ENCODE peak calls at places on chromosomes 1 and 21, in six cellular contexts. U is stimulated activated naive CD8-positive, alpha-beta T cell treated with anti-CD3 and anti-CD28 coated beads, Interleukin-15, Interleukin-2, amounts not matched to agents 100 U/mL and 50 U/mL, for 24 hours; P is AG09319; O is RWPE1; T is bronchial epithelial cell; I is nephron progenitor cell. J is an unnamed sample.

GRCh38 chr1:220889333-220889732 is 10.1 kb downstream of the HLX start:
- DNase-seq in I (no peak), P (no peak), T (no peak), O (no peak), U (no peak), J (no peak)

GRCh38 chr1:151472852-151473731 is 13.8 kb upstream of the POGZ start:
- DNase-seq in O (no peak), I (peak), U (peak), P (no peak), T (peak), J (no peak)

GRCh38 chr1:2128189-2128901 is 66.2 kb downstream of the FAAP20 start:
- DNase-seq in P (no peak), O (no peak), I (no peak), T (no peak), U (no peak), J (no peak)

GRCh38 chr1:41496080-41497055 is 11.9 kb upstream of the EDN2 start:
- DNase-seq in U (peak), O (peak), P (peak), I (peak), T (peak), J (no peak)

GRCh38 chr1:56439610-56440264 is 139.6 kb downstream of the PLPP3 start:
- DNase-seq in O (no peak), T (no peak), P (no peak), U (no peak), I (no peak), J (no peak)

GRCh38 chr1:30641557-30642353 is 81.6 kb downstream of the MATN1 start:
- DNase-seq in T (no peak), P (no peak), U (no peak), O (no peak), I (no peak), J (no peak)

GRCh38 chr1:3504151-3504822 is 49.8 kb downstream of the ARHGEF16 start:
- DNase-seq in U (no peak), O (peak), P (peak), T (peak), I (no peak), J (no peak)

GRCh38 chr1:192311281-192311680 is 5.5 kb upstream of the RGS21 start:
- DNase-seq in T (peak), O (peak), U (no peak), I (no peak), P (no peak), J (no peak)

GRCh38 chr1:41414716-41415306 is 53.6 kb downstream of the FOXO6 start:
- DNase-seq in O (no peak), U (no peak), I (peak), T (no peak), P (no peak), J (no peak)

GRCh38 chr1:225866061-225866844 is 15.9 kb downstream of the TMEM63A start:
- DNase-seq in I (no peak), T (peak), P (no peak), U (peak), O (no peak), J (no peak)

GRCh38 chr1:115215703-115216521 is 122.1 kb downstream of the NGF start:
- DNase-seq in I (no peak), T (peak), O (no peak), U (no peak), P (no peak), J (no peak)

GRCh38 chr1:241639653-241640148 is 468 bp downstream of the CHML start:
- DNase-seq in U (peak), P (no peak), I (peak), O (no peak), T (peak), J (no peak)

GRCh38 chr1:56516539-56517252 is 62.7 kb downstream of the PLPP3 start:
- DNase-seq in U (no peak), T (peak), O (peak), I (no peak), P (no peak), J (peak)

GRCh38 chr1:244599937-244600350 is 53.0 kb upstream of the DESI2 start:
- DNase-seq in T (peak), U (peak), I (no peak), O (peak), P (peak), J (peak)

GRCh38 chr1:182622795-182623528 is 18.8 kb upstream of the RGS16 start:
- DNase-seq in O (no peak), P (no peak), T (no peak), U (no peak), I (no peak), J (no peak)

GRCh38 chr1:72845342-72845741 is 563.0 kb upstream of the NEGR1 start:
- DNase-seq in T (no peak), O (no peak), U (no peak), I (no peak), P (no peak), J (no peak)

GRCh38 chr1:209387271-209387968 is 196.1 kb upstream of the CAMK1G start:
- DNase-seq in I (no peak), O (peak), U (no peak), P (no peak), T (peak), J (peak)

GRCh38 chr21:42496839-42497202 is 797 bp upstream of the RSPH1 start:
- DNase-seq in U (no peak), P (no peak), T (no peak), I (no peak), O (no peak), J (no peak)

GRCh38 chr1:231183875-231184590 is 22.2 kb downstream of the TRIM67 start:
- DNase-seq in I (no peak), T (no peak), P (no peak), U (no peak), O (no peak), J (no peak)

GRCh38 chr1:17922833-17923232 is 167.7 kb downstream of the ACTL8 start:
- DNase-seq in T (no peak), P (no peak), I (peak), U (peak), O (peak), J (no peak)

GRCh38 chr1:162976628-162977027 is 92.5 kb upstream of the RGS4 start:
- DNase-seq in O (no peak), I (no peak), P (no peak), T (peak), U (no peak), J (peak)

GRCh38 chr1:201501812-201502510 is 5.0 kb downstream of the CSRP1 start:
- DNase-seq in U (no peak), O (no peak), I (peak), T (no peak), P (no peak), J (no peak)

GRCh38 chr1:16236091-16236494 is 890 bp downstream of the CPLANE2 start:
- DNase-seq in T (peak), U (peak), I (no peak), P (no peak), O (peak), J (no peak)

GRCh38 chr1:59432531-59433439 is 135.9 kb downstream of the FGGY start:
- DNase-seq in O (no peak), T (no peak), P (no peak), I (no peak), U (peak), J (no peak)

GRCh38 chr1:231731262-231731661 is 104.7 kb downstream of the DISC1 start:
- DNase-seq in P (no peak), I (no peak), U (no peak), O (no peak), T (no peak), J (no peak)

GRCh38 chr1:202200112-202200548 is 6.5 kb downstream of the LGR6 start:
- DNase-seq in I (no peak), U (no peak), T (peak), O (peak), P (no peak), J (no peak)

GRCh38 chr1:228007801-228008341 is 1.1 kb downstream of the WNT3A start:
- DNase-seq in I (no peak), U (no peak), O (no peak), P (no peak), T (no peak), J (no peak)

J was measured in epithelial cell of prostate.